ENCODE peak calls at places on chromosomes 7 and 10, in nine cellular contexts. E is tibial artery, G is RWPE2, I is Panc1, K is GM12865, M is astrocyte of the spinal cord, H is heart right ventricle, B is left ventricle myocardium inferior, Y is lung. S is an unnamed sample.

GRCh38 chr10:17220652-17221100 is 7.4 kb upstream of the VIM start:
- DNase-seq in E (no peak), G (no peak), I (no peak), K (no peak), M (peak; percentile 37), H (no peak), B (no peak), Y (no peak), S (no peak)

GRCh38 chr10:120451968-120452367 is 5.1 kb upstream of the PLPP4 start:
- DNase-seq in E (no peak), G (no peak), I (no peak), K (no peak), M (no peak), H (no peak), B (no peak), Y (no peak), S (no peak)

GRCh38 chr10:119313024-119313423 is 105.7 kb downstream of the GRK5 start:
- DNase-seq in E (no peak), G (no peak), I (no peak), K (no peak), M (no peak), H (no peak), B (no peak), Y (no peak), S (no peak)

GRCh38 chr7:141685285-141686035 is 16.5 kb downstream of the DENND11 start:
- DNase-seq in E (no peak), G (no peak), I (no peak), K (no peak), M (peak; percentile 29), H (no peak), B (no peak), Y (no peak), S (no peak)

GRCh38 chr10:116654816-116655215 is 34.1 kb downstream of the PNLIPRP2 start:
- DNase-seq in E (no peak), G (no peak), I (no peak), K (peak; percentile 7), M (no peak), H (no peak), B (no peak), Y (no peak), S (no peak)

GRCh38 chr10:63208981-63209380 is 75.9 kb downstream of the NRBF2 start:
- DNase-seq in E (no peak), G (no peak), I (no peak), K (no peak), M (peak; percentile 51), H (no peak), B (no peak), Y (no peak), S (peak; percentile 26)

GRCh38 chr10:6089334-6090219 is 743 bp downstream of the RBM17 start:
- DNase-seq in E (peak; percentile 22), G (no peak), I (no peak), K (peak; percentile 40), M (no peak), H (no peak), B (no peak), Y (peak; percentile 30), S (peak; percentile 22)

GRCh38 chr10:84177541-84178386 is 4.2 kb downstream of the GPR15LG start:
- DNase-seq in E (no peak), G (no peak), I (no peak), K (peak; percentile 78), M (no peak), H (peak; percentile 48), B (peak; percentile 44), Y (no peak), S (no peak)

GRCh38 chr7:112869111-112869774 is 79.0 kb upstream of the TMEM168 start:
- DNase-seq in E (no peak), G (no peak), I (peak; percentile 39), K (peak; percentile 80), M (peak; percentile 34), H (no peak), B (no peak), Y (peak; percentile 38), S (peak; percentile 54)

GRCh38 chr10:61795551-61795950 is 105.9 kb upstream of the ARID5B start:
- DNase-seq in E (no peak), G (no peak), I (no peak), K (no peak), M (no peak), H (no peak), B (no peak), Y (no peak), S (no peak)

DNA sequence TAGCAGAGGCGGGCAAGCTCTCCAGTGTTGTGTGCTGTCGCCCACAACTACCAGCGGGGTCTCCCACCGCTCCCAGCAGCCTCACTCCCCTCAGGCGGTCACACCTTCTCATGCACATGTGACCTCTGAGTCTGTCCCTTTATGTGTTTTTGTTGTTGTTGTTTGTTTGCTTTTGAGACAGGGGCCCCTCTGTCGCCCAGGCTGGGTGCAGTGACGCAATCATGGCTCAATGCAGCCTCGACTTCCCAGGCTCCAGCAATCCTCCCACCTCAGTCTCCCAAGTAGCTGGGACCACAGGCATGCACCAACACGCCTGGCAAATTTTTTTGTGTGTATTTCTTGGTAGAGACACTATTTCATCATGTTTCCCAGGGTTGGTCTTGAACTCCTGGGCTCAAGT is 1.5 kb downstream of the CPSF4 start:
- DNase-seq in E (no peak), G (no peak), I (no peak), K (no peak), M (peak; percentile 1), H (no peak), B (no peak), Y (no peak), S (peak; percentile 24)
- H3K4me3 ChIP-seq in E (peak overlapping the region; percentile 86), G (peak overlapping the region; percentile 87), I (peak overlapping the region; percentile 93), K (peak overlapping the region; percentile 95), M (peak overlapping the region; percentile 96), H (peak overlapping the region; percentile 83), B (peak overlapping the region; percentile 93), Y (no peak overlapping the region), S (peak overlapping the region; percentile 97)

GRCh38 chr7:47992446-47992845 is 13.0 kb upstream of the HUS1 start:
- DNase-seq in E (no peak), G (no peak), I (no peak), K (no peak), M (no peak), H (no peak), B (no peak), Y (no peak), S (no peak)

GRCh38 chr7:47990592-47990991 is 11.2 kb upstream of the HUS1 start:
- DNase-seq in E (no peak), G (no peak), I (no peak), K (no peak), M (no peak), H (no peak), B (no peak), Y (no peak), S (no peak)

GRCh38 chr7:47991741-47992311 is 12.4 kb upstream of the HUS1 start:
- DNase-seq in E (peak; percentile 90), G (peak; percentile 77), I (peak; percentile 75), K (peak; percentile 94), M (peak; percentile 77), H (peak; percentile 88), B (peak; percentile 88), Y (peak; percentile 87), S (peak; percentile 85)

GRCh38 chr7:47991270-47991669 is 11.9 kb upstream of the HUS1 start:
- DNase-seq in E (no peak), G (no peak), I (no peak), K (no peak), M (no peak), H (no peak), B (no peak), Y (no peak), S (no peak)

GRCh38 chr7:47988496-47989386 is 9.3 kb upstream of the HUS1 start:
- DNase-seq in E (no peak), G (no peak), I (no peak), K (peak; percentile 26), M (peak; percentile 16), H (no peak), B (no peak), Y (no peak), S (peak; percentile 22)
- TF ChIP-seq CTCF in E (no peak), G (peak; percentile 52), I (peak; percentile 82), K (peak; percentile 52), M (peak; percentile 58), H (no peak), B (peak; percentile 19), Y (no peak), S (peak; percentile 59)

GRCh38 chr7:50778189-50778588 is 4.5 kb downstream of the GRB10 start:
- DNase-seq in E (no peak), G (no peak), I (no peak), K (no peak), M (no peak), H (no peak), B (no peak), Y (no peak), S (no peak)

GRCh38 chr7:50775826-50776225 is 6.9 kb downstream of the GRB10 start:
- DNase-seq in E (no peak), G (no peak), I (no peak), K (no peak), M (no peak), H (no peak), B (no peak), Y (no peak), S (no peak)

GRCh38 chr7:50771120-50772002 is 11.3 kb downstream of the GRB10 start:
- DNase-seq in E (no peak), G (no peak), I (no peak), K (no peak), M (peak; percentile 54), H (no peak), B (no peak), Y (no peak), S (no peak)

GRCh38 chr7:50774299-50774698 is 8.4 kb downstream of the GRB10 start:
- DNase-seq in E (no peak), G (no peak), I (no peak), K (no peak), M (no peak), H (no peak), B (no peak), Y (no peak), S (no peak)

GRCh38 chr7:50775231-50775630 is 7.5 kb downstream of the GRB10 start:
- DNase-seq in E (no peak), G (no peak), I (no peak), K (no peak), M (no peak), H (no peak), B (no peak), Y (no peak), S (no peak)
- H3K4me3 ChIP-seq in E (no peak overlapping the region), G (no peak overlapping the region), I (no peak overlapping the region), K (no peak overlapping the region), M (no peak overlapping the region), H (no peak overlapping the region), B (no peak overlapping the region), Y (no peak overlapping the region), S (no peak overlapping the region)

GRCh38 chr10:72509951-72510350 is 115.9 kb downstream of the MICU1 start:
- DNase-seq in E (no peak), G (no peak), I (no peak), K (no peak), M (no peak), H (no peak), B (no peak), Y (no peak), S (no peak)

GRCh38 chr10:72505435-72505834 is 120.4 kb downstream of the MICU1 start:
- DNase-seq in E (no peak), G (no peak), I (no peak), K (no peak), M (no peak), H (no peak), B (no peak), Y (no peak), S (no peak)

GRCh38 chr10:72509206-72509799 is 116.6 kb downstream of the MICU1 start:
- DNase-seq in E (no peak), G (no peak), I (no peak), K (no peak), M (no peak), H (no peak), B (no peak), Y (no peak), S (no peak)

GRCh38 chr10:72506474-72506873 is 119.4 kb downstream of the MICU1 start:
- DNase-seq in E (no peak), G (no peak), I (no peak), K (no peak), M (no peak), H (no peak), B (no peak), Y (no peak), S (no peak)

GRCh38 chr10:72508033-72508432 is 117.8 kb downstream of the MICU1 start:
- DNase-seq in E (no peak), G (no peak), I (no peak), K (no peak), M (no peak), H (no peak), B (no peak), Y (no peak), S (no peak)
- TF ChIP-seq CTCF in E (no peak), G (no peak), I (no peak), K (no peak), M (no peak), H (no peak), B (no peak), Y (no peak), S (no peak)

S was measured in cardiac fibroblast.